ENCODE peak calls at places on chromosomes 1 and 21, in five cellular contexts. H is neural progenitor cell, J is IMR-90, R is GM23338, Z is PC-3. I is an unnamed sample.

GRCh38 chr1:93446837-93447451 is 974 bp upstream of the FNBP1L start:
- DNase-seq in R (peak), H (no peak), Z (peak), J (no peak), I (peak)

GRCh38 chr1:109239580-109240068 is 9.7 kb upstream of the CELSR2 start:
- DNase-seq in J (peak), H (peak), R (peak), Z (peak), I (no peak)

GRCh38 chr1:240230821-240231220 is 139.1 kb downstream of the FMN2 start:
- DNase-seq in Z (no peak), R (no peak), J (no peak), H (no peak), I (no peak)

GRCh38 chr1:94954292-94955220 is 27.6 kb upstream of the CNN3 start:
- DNase-seq in J (no peak), Z (peak), R (peak), H (peak), I (no peak)

GRCh38 chr1:62068978-62069377 is 125.7 kb upstream of the L1TD1 start:
- DNase-seq in Z (no peak), H (no peak), J (peak), R (no peak), I (no peak)

GRCh38 chr1:45337630-45338320 is 2.2 kb upstream of the TOE1 start:
- DNase-seq in H (no peak), J (no peak), R (no peak), Z (peak), I (no peak)

GRCh38 chr1:21822349-21822748 is 10.3 kb downstream of the LDLRAD2 start:
- DNase-seq in H (peak), J (no peak), Z (no peak), R (peak), I (no peak)

GRCh38 chr1:43054961-43055360 is 96.3 kb upstream of the SLC2A1 start:
- DNase-seq in Z (no peak), R (no peak), H (no peak), J (peak), I (peak)

GRCh38 chr1:203507227-203507626 is 13.3 kb downstream of the OPTC start:
- DNase-seq in H (no peak), R (no peak), Z (no peak), J (peak), I (no peak)

GRCh38 chr1:200415693-200416593 is 6.1 kb upstream of the ZNF281 start:
- DNase-seq in R (no peak), H (no peak), Z (peak), J (peak), I (peak)

GRCh38 chr1:26411624-26412074 is 1.0 kb downstream of the LIN28A start:
- DNase-seq in Z (no peak), J (no peak), R (peak), H (peak), I (no peak)

GRCh38 chr1:156474966-156475365 is 25.6 kb downstream of the MEF2D start:
- DNase-seq in J (no peak), R (no peak), H (no peak), Z (no peak), I (no peak)

GRCh38 chr21:27572681-27573080 is 605.8 kb upstream of the ADAMTS5 start:
- DNase-seq in J (peak), R (no peak), H (no peak), Z (peak), I (peak)

GRCh38 chr1:80656011-80656627 is 1144.6 kb upstream of the ADGRL2 start:
- DNase-seq in H (peak), Z (peak), J (no peak), R (peak), I (no peak)

GRCh38 chr1:212614398-212615091 is 6.0 kb downstream of the ATF3 start:
- DNase-seq in Z (no peak), R (no peak), H (no peak), J (no peak), I (no peak)

GRCh38 chr1:216045400-216045799 is 377.8 kb downstream of the USH2A start:
- DNase-seq in H (no peak), Z (peak), J (peak), R (no peak), I (peak)

GRCh38 chr21:41835711-41836154 is 43.4 kb downstream of the PRDM15 start:
- DNase-seq in J (no peak), H (no peak), Z (no peak), R (no peak), I (no peak)

DNA sequence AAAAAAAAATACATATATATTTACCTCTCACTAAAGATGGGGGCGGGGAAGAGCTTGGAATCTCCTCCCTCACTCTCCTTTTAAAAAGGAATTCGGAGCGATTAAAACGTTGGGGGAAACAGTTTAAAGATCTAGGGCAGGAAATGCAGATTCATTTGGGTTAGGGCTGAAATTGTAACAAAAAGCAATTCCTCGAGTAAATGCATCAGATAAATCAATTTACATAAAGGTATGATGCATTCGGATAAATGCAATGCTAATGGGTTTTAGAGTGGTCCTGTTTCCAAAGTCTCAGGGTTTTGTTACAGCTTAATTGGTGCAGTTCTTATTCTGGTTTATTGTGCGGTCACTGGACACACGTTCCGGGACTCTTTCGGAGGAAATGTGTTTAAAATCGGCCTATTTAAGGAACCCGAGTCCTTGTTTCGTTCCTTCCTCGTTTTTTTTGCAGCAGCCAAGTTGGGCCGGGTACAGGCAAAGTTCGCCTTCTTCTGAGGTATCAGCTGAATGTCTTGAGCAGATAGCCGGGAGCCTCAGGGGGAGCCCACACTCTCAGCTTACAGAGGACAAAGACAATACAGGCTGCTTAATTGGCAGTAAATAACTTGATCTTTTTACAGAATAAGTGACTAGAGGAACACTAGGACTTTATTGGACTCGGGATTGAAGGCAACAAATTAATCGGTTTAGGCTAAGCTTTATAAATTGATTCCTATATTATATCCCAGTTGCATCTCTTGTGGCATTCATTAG is 1.7 kb downstream of the LMO4 start:
- DNase-seq in J (peak), R (peak), H (peak), Z (peak), I (peak)
- H2AFZ ChIP-seq in J (no peak), R (no peak), H (no peak), Z (peak), I (peak)

DNA sequence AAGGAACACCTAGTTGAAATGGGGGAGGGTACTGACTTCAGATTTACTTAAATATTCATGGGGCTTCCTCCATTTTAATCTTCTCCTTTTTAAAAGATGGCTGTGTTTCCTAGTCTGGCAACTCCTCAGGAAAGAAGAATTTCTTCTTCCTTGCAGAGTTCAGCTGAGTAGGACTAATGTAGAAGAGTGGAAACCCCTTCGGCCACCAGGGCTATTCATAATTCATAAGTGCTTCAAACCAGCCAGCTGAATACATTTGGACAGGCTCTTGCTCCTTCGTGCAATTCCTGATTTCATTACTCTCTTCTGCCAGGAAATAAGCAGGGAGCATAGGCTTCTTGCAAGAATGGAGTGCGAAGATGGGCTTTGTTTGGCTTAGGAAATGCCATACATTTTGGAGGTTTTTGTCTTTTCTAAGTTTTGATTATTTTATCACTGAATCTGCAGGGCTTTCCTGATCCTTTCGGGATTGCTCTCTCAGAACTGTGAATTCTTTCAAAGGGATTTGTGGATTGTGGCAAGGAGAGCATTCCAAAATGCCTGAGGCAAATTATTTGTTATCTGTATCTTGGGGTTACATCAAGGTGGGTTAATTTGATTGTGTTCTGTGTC is 179.5 kb upstream of the SGIP1 start:
- DNase-seq in Z (no peak), R (peak), H (no peak), J (peak), I (peak)
- H2AFZ ChIP-seq in Z (no peak), R (no peak), H (peak), J (peak), I (no peak)

GRCh38 chr1:228650141-228650540 is 85.1 kb upstream of the RHOU start:
- DNase-seq in Z (no peak), R (peak), J (no peak), H (peak), I (no peak)

GRCh38 chr1:228650946-228651345 is 84.3 kb upstream of the RHOU start:
- DNase-seq in H (no peak), J (no peak), R (no peak), Z (no peak), I (no peak)

GRCh38 chr1:228648647-228649383 is 86.5 kb upstream of the RHOU start:
- DNase-seq in Z (peak), J (no peak), H (no peak), R (no peak), I (no peak)

GRCh38 chr1:228646717-228647522 is 88.4 kb upstream of the RHOU start:
- DNase-seq in Z (peak), J (peak), H (peak), R (peak), I (peak)

GRCh38 chr1:228647523-228648444 is 87.5 kb upstream of the RHOU start:
- DNase-seq in Z (peak), R (peak), H (peak), J (no peak), I (peak)
- H2AFZ ChIP-seq in Z (peak), R (peak), H (peak), J (peak), I (peak)

GRCh38 chr1:217076902-217077301 is 353.7 kb upstream of the ESRRG start:
- DNase-seq in Z (peak), J (peak), R (peak), H (no peak), I (peak)
- H2AFZ ChIP-seq in Z (no peak), J (no peak), R (no peak), H (no peak), I (no peak)

DNA sequence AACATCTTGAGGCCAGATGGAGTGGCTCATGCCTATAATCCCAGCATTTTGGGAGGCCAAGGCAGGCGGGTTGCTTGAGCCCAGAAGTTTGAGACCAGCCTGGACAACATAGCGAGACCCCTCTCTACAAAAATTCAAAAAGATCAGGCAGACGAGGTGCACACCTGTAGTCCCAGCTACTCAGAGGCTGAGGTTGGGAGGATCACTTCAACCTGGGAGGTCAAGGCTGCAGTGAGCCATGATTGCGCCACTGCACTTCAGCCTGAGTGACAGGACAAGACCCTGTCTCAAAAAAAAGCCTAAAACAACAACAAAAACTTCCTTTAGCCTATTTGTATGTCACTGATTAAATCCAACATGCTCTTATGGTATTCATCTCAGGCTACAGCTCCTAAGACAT is 6.8 kb upstream of the DOP1B start:
- DNase-seq in R (no peak), Z (no peak), H (no peak), J (no peak), I (no peak)
- H2AFZ ChIP-seq in R (no peak), Z (no peak), H (no peak), J (no peak), I (peak)

GRCh38 chr1:28519946-28520725 is 14.3 kb downstream of the RCC1 start:
- DNase-seq in H (no peak), J (no peak), Z (no peak), R (no peak), I (no peak)

GRCh38 chr1:28516518-28516956 is 10.7 kb downstream of the RCC1 start:
- DNase-seq in H (no peak), R (no peak), J (no peak), Z (no peak), I (peak)

GRCh38 chr1:28517649-28517999 is 11.8 kb downstream of the RCC1 start:
- DNase-seq in J (peak), H (peak), Z (no peak), R (no peak), I (no peak)

GRCh38 chr1:28518745-28519341 is 13.0 kb downstream of the RCC1 start:
- DNase-seq in R (no peak), Z (peak), J (no peak), H (no peak), I (no peak)

DNA sequence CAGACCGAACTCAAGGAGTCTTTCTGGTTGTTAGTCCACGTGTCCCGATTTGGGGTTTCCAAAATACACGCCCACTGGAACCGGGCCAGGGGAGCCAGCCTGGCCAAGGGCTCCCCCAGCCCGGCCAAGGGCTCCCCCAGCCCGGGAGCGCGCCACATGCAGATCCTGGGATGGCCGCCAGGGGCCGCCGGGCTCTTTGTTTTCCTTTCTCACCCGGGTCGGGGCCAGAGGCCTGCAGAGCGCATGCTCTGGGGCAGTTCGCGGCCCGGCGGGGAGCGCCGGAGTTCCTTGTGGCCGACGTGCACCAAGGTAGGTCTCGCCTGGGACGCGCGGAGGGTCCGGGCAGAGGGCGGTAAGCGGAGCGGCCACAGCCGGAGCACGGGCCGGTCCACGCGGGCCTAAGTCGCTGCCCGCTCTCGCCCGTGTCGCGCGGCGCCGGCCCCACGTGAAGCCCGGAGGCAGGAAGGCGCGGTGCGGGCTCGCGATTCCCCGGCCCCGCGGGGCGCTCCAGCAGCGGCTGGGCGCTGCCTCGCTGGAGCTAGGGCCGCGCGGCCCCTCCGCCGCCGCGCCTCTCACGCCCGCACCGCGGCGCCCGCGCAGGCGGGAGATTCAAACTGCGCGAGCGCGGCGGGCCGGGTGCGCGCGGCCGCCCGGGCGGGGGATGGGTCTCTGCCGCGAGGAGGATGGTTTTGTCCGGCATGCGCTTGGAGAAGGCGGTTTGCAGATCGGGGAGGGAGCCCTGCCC is 12.3 kb downstream of the RCC1 start:
- DNase-seq in R (peak), Z (peak), J (peak), H (peak), I (peak)
- H2AFZ ChIP-seq in R (peak), Z (peak), J (peak), H (peak), I (peak)

GRCh38 chr1:24295547-24295946 is 23.6 kb upstream of the GRHL3 start:
- DNase-seq in Z (no peak), H (no peak), J (no peak), R (no peak), I (no peak)

GRCh38 chr1:24298606-24299005 is 20.6 kb upstream of the GRHL3 start:
- DNase-seq in Z (no peak), H (no peak), R (no peak), J (no peak), I (no peak)

GRCh38 chr1:24297852-24298232 is 21.3 kb upstream of the GRHL3 start:
- DNase-seq in J (no peak), R (no peak), H (no peak), Z (no peak), I (no peak)

GRCh38 chr1:24294757-24295371 is 24.3 kb upstream of the GRHL3 start:
- DNase-seq in R (peak), H (peak), Z (peak), J (no peak), I (peak)

GRCh38 chr1:24297187-24297851 is 21.8 kb upstream of the GRHL3 start:
- DNase-seq in H (no peak), R (no peak), Z (no peak), J (no peak), I (no peak)
- H2AFZ ChIP-seq in H (no peak), R (no peak), Z (no peak), J (no peak), I (no peak)

GRCh38 chr1:247210062-247210385 is 38.2 kb upstream of the ZNF124 start:
- DNase-seq in R (no peak), H (no peak), J (peak), Z (no peak), I (peak)
- H2AFZ ChIP-seq in R (peak), H (peak), J (peak), Z (peak), I (peak)

GRCh38 chr1:194598098-194598497 is 1411.7 kb upstream of the B3GALT2 start:
- DNase-seq in H (no peak), J (no peak), Z (no peak), R (peak), I (no peak)
- H2AFZ ChIP-seq in H (no peak), J (no peak), Z (no peak), R (peak), I (no peak)